ENCODE peak calls at places on chromosomes 6 and 20, in seven cellular contexts. Y is T-helper 9 cell; W is EH; Q is AG08396; N is GM12865; R is CD8-positive, alpha-beta memory T cell; B is hypothalamus. I is an unnamed sample.

GRCh38 chr6:34663371-34663770 is 33.2 kb downstream of the ILRUN start:
- DNase-seq in Y (no peak), W (no peak), Q (no peak), N (no peak), R (no peak), B (no peak), I (no peak)

GRCh38 chr6:150848400-150848799 is 17.1 kb upstream of the MTHFD1L start:
- DNase-seq in Y (no peak), W (no peak), Q (no peak), N (no peak), R (no peak), B (no peak), I (no peak)

GRCh38 chr6:165931675-165932074 is 236.0 kb downstream of the TBXT start:
- DNase-seq in Y (no peak), W (no peak), Q (no peak), N (no peak), R (no peak), B (no peak), I (no peak)

GRCh38 chr6:85449388-85449817 is 480 bp upstream of the NT5E start:
- DNase-seq in Y (no peak), W (peak), Q (peak), N (peak), R (no peak), B (no peak), I (peak)

GRCh38 chr20:21500599-21500998 is 13.3 kb downstream of the NKX2-2 start:
- DNase-seq in Y (no peak), W (no peak), Q (no peak), N (no peak), R (no peak), B (no peak), I (no peak)

GRCh38 chr6:168095741-168096250 is 16.8 kb upstream of the FRMD1 start:
- DNase-seq in Y (no peak), W (no peak), Q (no peak), N (no peak), R (no peak), B (no peak), I (no peak)

GRCh38 chr20:47934761-47935160 is 149.5 kb upstream of the SULF2 start:
- DNase-seq in Y (no peak), W (no peak), Q (no peak), N (no peak), R (no peak), B (no peak), I (no peak)

GRCh38 chr20:37356387-37356786 is 10.4 kb downstream of the SRC start:
- DNase-seq in Y (no peak), W (peak), Q (no peak), N (no peak), R (no peak), B (no peak), I (no peak)

GRCh38 chr6:8195040-8195713 is 92.8 kb upstream of the EEF1E1 start:
- DNase-seq in Y (no peak), W (peak), Q (no peak), N (no peak), R (no peak), B (no peak), I (no peak)

GRCh38 chr6:155174576-155175174 is 89.1 kb upstream of the CLDN20 start:
- DNase-seq in Y (peak), W (peak), Q (peak), N (peak), R (peak), B (peak), I (no peak)

GRCh38 chr6:101085327-101085726 is 204.2 kb upstream of the ASCC3 start:
- DNase-seq in Y (no peak), W (peak), Q (no peak), N (no peak), R (no peak), B (no peak), I (no peak)

GRCh38 chr20:2519115-2519815 is 10.6 kb upstream of the ZNF343 start:
- DNase-seq in Y (no peak), W (peak), Q (no peak), N (no peak), R (no peak), B (no peak), I (no peak)

GRCh38 chr6:108437821-108438220 is 122.9 kb upstream of the FOXO3 start:
- DNase-seq in Y (no peak), W (no peak), Q (no peak), N (no peak), R (no peak), B (no peak), I (no peak)

GRCh38 chr6:87705070-87705691 is 3.1 kb upstream of the AKIRIN2 start:
- DNase-seq in Y (no peak), W (peak), Q (no peak), N (peak), R (no peak), B (no peak), I (peak)

GRCh38 chr6:74128536-74128935 is 432.5 kb downstream of the CD109 start:
- DNase-seq in Y (no peak), W (peak), Q (peak), N (no peak), R (no peak), B (no peak), I (no peak)

GRCh38 chr20:63348828-63349515 is 12.2 kb downstream of the CHRNA4 start:
- DNase-seq in Y (no peak), W (no peak), Q (no peak), N (no peak), R (no peak), B (no peak), I (no peak)

GRCh38 chr6:33080127-33081089 is 4.6 kb downstream of the HLA-DPB1 start:
- DNase-seq in Y (no peak), W (peak), Q (peak), N (no peak), R (no peak), B (peak), I (no peak)

GRCh38 chr20:5781798-5782750 is 31.9 kb downstream of the SHLD1 start:
- DNase-seq in Y (no peak), W (no peak), Q (no peak), N (no peak), R (no peak), B (no peak), I (no peak)

GRCh38 chr6:64812138-64812537 is 894.9 kb downstream of the EYS start:
- DNase-seq in Y (no peak), W (no peak), Q (no peak), N (no peak), R (no peak), B (no peak), I (no peak)

GRCh38 chr6:157604816-157605215 is 218.2 kb upstream of the SNX9 start:
- DNase-seq in Y (no peak), W (no peak), Q (no peak), N (no peak), R (no peak), B (no peak), I (no peak)

GRCh38 chr6:112618796-112619195 is 271.7 kb downstream of the RFPL4B start:
- DNase-seq in Y (no peak), W (peak), Q (no peak), N (no peak), R (no peak), B (no peak), I (no peak)

GRCh38 chr20:59515013-59515905 is 89.1 kb upstream of the PHACTR3 start:
- DNase-seq in Y (no peak), W (peak), Q (peak), N (peak), R (no peak), B (peak), I (no peak)

GRCh38 chr6:53831956-53832660 is 37.3 kb downstream of the LRRC1 start:
- DNase-seq in Y (no peak), W (peak), Q (no peak), N (no peak), R (no peak), B (no peak), I (no peak)

GRCh38 chr6:116011520-116011919 is 49.2 kb downstream of the FRK start:
- DNase-seq in Y (no peak), W (no peak), Q (no peak), N (peak), R (no peak), B (no peak), I (peak)

GRCh38 chr20:8228315-8228714 is 96.2 kb downstream of the PLCB1 start:
- DNase-seq in Y (no peak), W (no peak), Q (no peak), N (peak), R (no peak), B (no peak), I (no peak)

GRCh38 chr20:63553933-63554290 is at the start of gene FNDC11:
- DNase-seq in Y (peak), W (peak), Q (peak), N (peak), R (peak), B (no peak), I (no peak)

GRCh38 chr20:48164566-48165400 is 379.5 kb upstream of the SULF2 start:
- DNase-seq in Y (no peak), W (peak), Q (no peak), N (no peak), R (no peak), B (no peak), I (no peak)

GRCh38 chr6:138162104-138162946 is 586 bp downstream of the ARFGEF3 start:
- DNase-seq in Y (no peak), W (peak), Q (peak), N (no peak), R (no peak), B (peak), I (no peak)

GRCh38 chr6:65937982-65938381 is 231.0 kb upstream of the EYS start:
- DNase-seq in Y (no peak), W (no peak), Q (no peak), N (no peak), R (no peak), B (no peak), I (no peak)